ENCODE peak calls at places on chromosomes 13 and 19, in eight cellular contexts. One of them, this sample, is unnamed.

GRCh38 chr19:56720281-56720680 is 48.7 kb upstream of the ZNF835 start:
- DNase-seq in H1: no peak
- DNase-seq in A549: no peak
- DNase-seq in endothelial cell of umbilical vein: no peak
- DNase-seq in HCT116: no peak
- DNase-seq in HepG2: peak
- DNase-seq in K562: no peak
- DNase-seq in GM12878: no peak
- DNase-seq in this sample: peak

GRCh38 chr13:46665630-46666482 is 112.9 kb downstream of the LRCH1 start:
- DNase-seq in H1: no peak
- DNase-seq in A549: peak
- DNase-seq in endothelial cell of umbilical vein: peak
- DNase-seq in HCT116: no peak
- DNase-seq in HepG2: peak
- DNase-seq in K562: no peak
- DNase-seq in GM12878: no peak
- DNase-seq in this sample: no peak

GRCh38 chr13:109160887-109161669 is 531.7 kb downstream of the MYO16 start:
- DNase-seq in H1: no peak
- DNase-seq in A549: no peak
- DNase-seq in endothelial cell of umbilical vein: no peak
- DNase-seq in HCT116: no peak
- DNase-seq in HepG2: no peak
- DNase-seq in K562: no peak
- DNase-seq in GM12878: no peak
- DNase-seq in this sample: peak

GRCh38 chr13:101018720-101019119 is 344.1 kb upstream of the TMTC4 start:
- DNase-seq in H1: no peak
- DNase-seq in A549: peak
- DNase-seq in endothelial cell of umbilical vein: no peak
- DNase-seq in HCT116: no peak
- DNase-seq in HepG2: no peak
- DNase-seq in K562: no peak
- DNase-seq in GM12878: no peak
- DNase-seq in this sample: no peak

GRCh38 chr13:31476753-31477152 is 262.6 kb upstream of the RXFP2 start:
- DNase-seq in H1: no peak
- DNase-seq in A549: no peak
- DNase-seq in endothelial cell of umbilical vein: no peak
- DNase-seq in HCT116: no peak
- DNase-seq in HepG2: no peak
- DNase-seq in K562: no peak
- DNase-seq in GM12878: no peak
- DNase-seq in this sample: no peak

GRCh38 chr13:41196011-41196410 is 1.6 kb upstream of the KBTBD7 start:
- DNase-seq in H1: no peak
- DNase-seq in A549: no peak
- DNase-seq in endothelial cell of umbilical vein: no peak
- DNase-seq in HCT116: no peak
- DNase-seq in HepG2: no peak
- DNase-seq in K562: no peak
- DNase-seq in GM12878: no peak
- DNase-seq in this sample: no peak

GRCh38 chr19:47373246-47374240 is 24.4 kb downstream of the DHX34 start:
- DNase-seq in H1: no peak
- DNase-seq in A549: no peak
- DNase-seq in endothelial cell of umbilical vein: no peak
- DNase-seq in HCT116: no peak
- DNase-seq in HepG2: no peak
- DNase-seq in K562: no peak
- DNase-seq in GM12878: no peak
- DNase-seq in this sample: peak

GRCh38 chr13:73602295-73602694 is 531.9 kb downstream of the KLF12 start:
- DNase-seq in H1: no peak
- DNase-seq in A549: no peak
- DNase-seq in endothelial cell of umbilical vein: no peak
- DNase-seq in HCT116: peak
- DNase-seq in HepG2: peak
- DNase-seq in K562: no peak
- DNase-seq in GM12878: no peak
- DNase-seq in this sample: no peak

GRCh38 chr19:57546513-57546912 is 13.2 kb downstream of the ZNF550 start:
- DNase-seq in H1: no peak
- DNase-seq in A549: no peak
- DNase-seq in endothelial cell of umbilical vein: no peak
- DNase-seq in HCT116: no peak
- DNase-seq in HepG2: no peak
- DNase-seq in K562: no peak
- DNase-seq in GM12878: no peak
- DNase-seq in this sample: no peak

GRCh38 chr13:106314417-106314816 is 221.0 kb downstream of the EFNB2 start:
- DNase-seq in H1: no peak
- DNase-seq in A549: no peak
- DNase-seq in endothelial cell of umbilical vein: no peak
- DNase-seq in HCT116: no peak
- DNase-seq in HepG2: no peak
- DNase-seq in K562: no peak
- DNase-seq in GM12878: no peak
- DNase-seq in this sample: no peak

GRCh38 chr13:77330009-77330471 is 3.1 kb upstream of the MYCBP2 start:
- DNase-seq in H1: no peak
- DNase-seq in A549: no peak
- DNase-seq in endothelial cell of umbilical vein: peak
- DNase-seq in HCT116: no peak
- DNase-seq in HepG2: no peak
- DNase-seq in K562: no peak
- DNase-seq in GM12878: no peak
- DNase-seq in this sample: peak

GRCh38 chr13:35872369-35872768 is 258.8 kb downstream of the DCLK1 start:
- DNase-seq in H1: no peak
- DNase-seq in A549: no peak
- DNase-seq in endothelial cell of umbilical vein: no peak
- DNase-seq in HCT116: no peak
- DNase-seq in HepG2: no peak
- DNase-seq in K562: no peak
- DNase-seq in GM12878: no peak
- DNase-seq in this sample: no peak

GRCh38 chr19:40695881-40696280 is 5.4 kb upstream of the NUMBL start:
- DNase-seq in H1: no peak
- DNase-seq in A549: no peak
- DNase-seq in endothelial cell of umbilical vein: no peak
- DNase-seq in HCT116: no peak
- DNase-seq in HepG2: no peak
- DNase-seq in K562: no peak
- DNase-seq in GM12878: no peak
- DNase-seq in this sample: no peak

GRCh38 chr13:95535243-95535642 is 17.3 kb upstream of the CLDN10 start:
- DNase-seq in H1: no peak
- DNase-seq in A549: peak
- DNase-seq in endothelial cell of umbilical vein: peak
- DNase-seq in HCT116: peak
- DNase-seq in HepG2: peak
- DNase-seq in K562: no peak
- DNase-seq in GM12878: no peak
- DNase-seq in this sample: no peak

GRCh38 chr13:31049083-31049482 is 112.6 kb downstream of the HSPH1 start:
- DNase-seq in H1: no peak
- DNase-seq in A549: no peak
- DNase-seq in endothelial cell of umbilical vein: no peak
- DNase-seq in HCT116: no peak
- DNase-seq in HepG2: no peak
- DNase-seq in K562: no peak
- DNase-seq in GM12878: no peak
- DNase-seq in this sample: no peak

GRCh38 chr13:91014696-91015095 is 332.8 kb upstream of the MIR17HG start:
- DNase-seq in H1: no peak
- DNase-seq in A549: no peak
- DNase-seq in endothelial cell of umbilical vein: no peak
- DNase-seq in HCT116: no peak
- DNase-seq in HepG2: no peak
- DNase-seq in K562: no peak
- DNase-seq in GM12878: no peak
- DNase-seq in this sample: no peak

GRCh38 chr13:89061821-89062220 is 1390.7 kb downstream of the SLITRK5 start:
- DNase-seq in H1: no peak
- DNase-seq in A549: no peak
- DNase-seq in endothelial cell of umbilical vein: no peak
- DNase-seq in HCT116: no peak
- DNase-seq in HepG2: peak
- DNase-seq in K562: no peak
- DNase-seq in GM12878: no peak
- DNase-seq in this sample: no peak

GRCh38 chr19:12611361-12611699 is 610 bp downstream of the ZNF791 start:
- DNase-seq in H1: no peak
- DNase-seq in A549: peak
- DNase-seq in endothelial cell of umbilical vein: peak
- DNase-seq in HCT116: peak
- DNase-seq in HepG2: peak
- DNase-seq in K562: no peak
- DNase-seq in GM12878: no peak
- DNase-seq in this sample: no peak

GRCh38 chr19:7654401-7654800 is 14.4 kb upstream of the RETN start:
- DNase-seq in H1: no peak
- DNase-seq in A549: no peak
- DNase-seq in endothelial cell of umbilical vein: no peak
- DNase-seq in HCT116: no peak
- DNase-seq in HepG2: no peak
- DNase-seq in K562: no peak
- DNase-seq in GM12878: no peak
- DNase-seq in this sample: no peak

GRCh38 chr13:105908581-105908980 is 626.9 kb downstream of the EFNB2 start:
- DNase-seq in H1: no peak
- DNase-seq in A549: no peak
- DNase-seq in endothelial cell of umbilical vein: no peak
- DNase-seq in HCT116: no peak
- DNase-seq in HepG2: no peak
- DNase-seq in K562: no peak
- DNase-seq in GM12878: no peak
- DNase-seq in this sample: peak

GRCh38 chr13:109870281-109871017 is 84.1 kb upstream of the IRS2 start:
- DNase-seq in H1: no peak
- DNase-seq in A549: no peak
- DNase-seq in endothelial cell of umbilical vein: no peak
- DNase-seq in HCT116: no peak
- DNase-seq in HepG2: no peak
- DNase-seq in K562: no peak
- DNase-seq in GM12878: no peak
- DNase-seq in this sample: no peak

GRCh38 chr13:22828081-22828480 is 352.7 kb upstream of the SGCG start:
- DNase-seq in H1: no peak
- DNase-seq in A549: no peak
- DNase-seq in endothelial cell of umbilical vein: no peak
- DNase-seq in HCT116: no peak
- DNase-seq in HepG2: no peak
- DNase-seq in K562: no peak
- DNase-seq in GM12878: no peak
- DNase-seq in this sample: no peak

GRCh38 chr19:44557933-44558332 is 28.5 kb upstream of the CEACAM20 start:
- DNase-seq in H1: no peak
- DNase-seq in A549: no peak
- DNase-seq in endothelial cell of umbilical vein: no peak
- DNase-seq in HCT116: no peak
- DNase-seq in HepG2: no peak
- DNase-seq in K562: no peak
- DNase-seq in GM12878: no peak
- DNase-seq in this sample: no peak

GRCh38 chr19:2474232-2475017 is 1.5 kb upstream of the GADD45B start:
- DNase-seq in H1: no peak
- DNase-seq in A549: peak
- DNase-seq in endothelial cell of umbilical vein: peak
- DNase-seq in HCT116: no peak
- DNase-seq in HepG2: peak
- DNase-seq in K562: peak
- DNase-seq in GM12878: no peak
- DNase-seq in this sample: peak
- TF ChIP-seq POLR2A in H1: no peak
- TF ChIP-seq POLR2A in A549: no peak
- TF ChIP-seq POLR2A in endothelial cell of umbilical vein: no peak
- TF ChIP-seq POLR2A in HCT116: no peak
- TF ChIP-seq POLR2A in HepG2: no peak
- TF ChIP-seq POLR2A in K562: no peak
- TF ChIP-seq POLR2A in GM12878: no peak
- TF ChIP-seq POLR2A in this sample: no peak

GRCh38 chr19:42179501-42179817 is 38.0 kb downstream of the DEDD2 start:
- DNase-seq in H1: no peak
- DNase-seq in A549: no peak
- DNase-seq in endothelial cell of umbilical vein: no peak
- DNase-seq in HCT116: no peak
- DNase-seq in HepG2: no peak
- DNase-seq in K562: no peak
- DNase-seq in GM12878: no peak
- DNase-seq in this sample: no peak
- TF ChIP-seq MAX in H1: peak
- TF ChIP-seq MAX in A549: no peak
- TF ChIP-seq MAX in endothelial cell of umbilical vein: no peak
- TF ChIP-seq MAX in HCT116: no peak
- TF ChIP-seq MAX in HepG2: no peak
- TF ChIP-seq MAX in K562: no peak
- TF ChIP-seq MAX in GM12878: no peak
- TF ChIP-seq MAX in this sample: no peak

DNA sequence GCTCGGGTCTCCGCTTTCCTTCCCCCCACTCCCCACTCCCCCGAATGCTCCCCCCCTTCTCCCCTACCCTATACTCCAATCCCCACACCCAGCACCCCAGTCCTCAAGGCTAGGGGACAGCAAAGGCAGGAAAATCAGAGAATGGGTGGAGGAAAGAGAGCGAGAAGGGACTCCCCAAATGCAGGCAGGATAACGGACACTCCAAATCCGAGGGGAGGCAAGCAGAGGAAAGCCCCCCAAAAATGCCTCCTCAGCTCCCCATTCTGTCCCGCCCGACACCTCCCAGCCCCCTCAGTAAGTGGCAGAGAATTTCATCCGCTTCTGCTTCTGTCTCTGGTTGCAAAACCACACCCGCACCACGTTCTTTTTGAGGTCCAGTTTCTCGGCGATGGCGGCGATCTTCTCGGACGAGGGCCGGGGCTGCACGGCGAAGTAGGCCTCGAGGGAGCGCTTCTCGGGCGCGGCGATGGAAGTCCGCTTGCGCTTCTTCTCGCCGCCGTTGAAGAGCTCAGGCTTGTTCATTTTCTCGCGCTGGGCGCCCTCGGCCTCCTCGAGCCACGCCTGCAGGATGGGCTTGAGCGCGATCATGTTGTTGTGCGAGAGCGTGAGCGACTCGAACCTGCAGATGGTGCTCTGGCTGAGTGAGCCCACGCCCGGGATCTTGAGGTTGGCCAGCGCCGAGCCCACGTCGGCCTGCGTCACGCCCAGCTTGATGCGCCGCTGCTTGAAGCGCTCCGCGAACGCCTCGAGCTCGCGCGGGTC is 2.0 kb downstream of the POU4F1 start:
- DNase-seq in H1: no peak
- DNase-seq in A549: no peak
- DNase-seq in endothelial cell of umbilical vein: peak
- DNase-seq in HCT116: no peak
- DNase-seq in HepG2: no peak
- DNase-seq in K562: no peak
- DNase-seq in GM12878: no peak
- DNase-seq in this sample: no peak
- H3K4me3 ChIP-seq in H1: peak
- H3K4me3 ChIP-seq in A549: no peak
- H3K4me3 ChIP-seq in endothelial cell of umbilical vein: no peak
- H3K4me3 ChIP-seq in HCT116: no peak
- H3K4me3 ChIP-seq in HepG2: no peak
- H3K4me3 ChIP-seq in K562: no peak
- H3K4me3 ChIP-seq in GM12878: no peak
- H3K4me3 ChIP-seq in this sample: no peak

GRCh38 chr13:54424344-54424743 is 1395.7 kb downstream of the OLFM4 start:
- DNase-seq in H1: no peak
- DNase-seq in A549: no peak
- DNase-seq in endothelial cell of umbilical vein: no peak
- DNase-seq in HCT116: no peak
- DNase-seq in HepG2: no peak
- DNase-seq in K562: no peak
- DNase-seq in GM12878: no peak
- DNase-seq in this sample: no peak
- TF ChIP-seq POLR2A in H1: no peak
- TF ChIP-seq POLR2A in A549: no peak
- TF ChIP-seq POLR2A in endothelial cell of umbilical vein: no peak
- TF ChIP-seq POLR2A in HCT116: no peak
- TF ChIP-seq POLR2A in HepG2: no peak
- TF ChIP-seq POLR2A in K562: no peak
- TF ChIP-seq POLR2A in GM12878: no peak
- TF ChIP-seq POLR2A in this sample: no peak